ENCODE peak calls at places on chromosomes 3 and 15, in eight cellular contexts. G is left lung, W is astrocyte of the spinal cord, Q is left ventricle myocardium inferior, A is cardiac fibroblast, D is BJ, E is AG04450, R is fibroblast of lung. U is an unnamed sample.

GRCh38 chr3:171658801-171659200 is 151.5 kb downstream of the PLD1 start:
- DNase-seq in Q (no peak), E (no peak), D (no peak), W (no peak), G (no peak), R (peak), A (no peak), U (no peak)

GRCh38 chr3:191369081-191370010 is 39.0 kb upstream of the UTS2B start:
- DNase-seq in Q (no peak), R (no peak), G (no peak), A (peak), D (no peak), E (peak), W (no peak), U (peak)

GRCh38 chr15:97316362-97316761 is 644.1 kb upstream of the ARRDC4 start:
- DNase-seq in R (no peak), G (no peak), D (no peak), W (no peak), A (no peak), Q (no peak), E (no peak), U (no peak)

GRCh38 chr3:52065264-52065756 is 8.9 kb upstream of the DUSP7 start:
- DNase-seq in A (no peak), W (no peak), E (no peak), R (no peak), Q (peak), G (peak), D (no peak), U (no peak)

GRCh38 chr3:34362910-34363309 is 564.5 kb downstream of the PDCD6IP start:
- DNase-seq in R (no peak), Q (no peak), A (no peak), D (no peak), E (no peak), G (no peak), W (no peak), U (no peak)

GRCh38 chr3:124200336-124200901 is 208.5 kb upstream of the ROPN1 start:
- DNase-seq in E (no peak), A (no peak), Q (no peak), R (peak), G (no peak), W (peak), D (no peak), U (no peak)

GRCh38 chr15:48388017-48388936 is 57.0 kb downstream of the DUT start:
- DNase-seq in W (peak), Q (no peak), A (no peak), E (no peak), D (no peak), R (peak), G (no peak), U (peak)

GRCh38 chr15:95636107-95636506 is 694.4 kb upstream of the NR2F2 start:
- DNase-seq in E (no peak), Q (no peak), D (no peak), G (no peak), R (no peak), W (no peak), A (no peak), U (no peak)

GRCh38 chr3:157294444-157294843 is 134.5 kb upstream of the CCNL1 start:
- DNase-seq in E (no peak), A (no peak), Q (no peak), R (peak), W (no peak), D (no peak), G (no peak), U (peak)

GRCh38 chr3:16801698-16802097 is 83.1 kb upstream of the PLCL2 start:
- DNase-seq in W (no peak), A (peak), Q (no peak), R (peak), G (no peak), D (peak), E (no peak), U (no peak)

GRCh38 chr3:64392001-64392400 is 166.7 kb upstream of the PRICKLE2 start:
- DNase-seq in R (peak), E (no peak), G (no peak), D (no peak), A (no peak), Q (no peak), W (peak), U (no peak)

DNA sequence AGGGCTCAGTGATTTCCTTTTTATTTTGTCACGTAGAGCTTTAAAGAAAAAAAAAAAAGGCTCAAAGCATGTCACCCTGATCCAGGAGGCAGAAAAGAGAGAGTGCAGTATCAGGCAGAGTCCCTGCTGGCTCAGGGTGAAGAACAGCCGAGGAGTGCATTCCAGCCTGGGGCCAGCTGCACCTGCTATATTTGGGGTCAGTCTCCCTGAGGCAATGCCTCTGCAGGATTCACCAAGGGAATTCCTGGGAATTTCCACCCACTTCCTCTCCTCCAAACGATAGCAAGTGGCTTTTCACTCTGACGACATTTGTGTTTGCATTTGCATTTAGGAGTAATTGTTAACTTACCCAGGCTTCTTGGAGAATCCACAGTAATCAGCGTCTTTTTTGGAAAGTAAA is 202.9 kb upstream of the CTNNB1 start:
- DNase-seq in W (no peak), E (no peak), Q (no peak), G (no peak), R (no peak), D (no peak), A (no peak), U (no peak)
- H3K4me3 ChIP-seq in W (no peak), E (no peak), Q (no peak), G (no peak), R (no peak), D (no peak), A (no peak), U (no peak)

GRCh38 chr3:181728470-181728869 is 16.7 kb downstream of the SOX2 start:
- DNase-seq in R (no peak), Q (no peak), W (no peak), G (no peak), E (no peak), D (no peak), A (no peak), U (no peak)

GRCh38 chr3:181725830-181726229 is 14.1 kb downstream of the SOX2 start:
- DNase-seq in A (no peak), G (no peak), R (no peak), E (no peak), W (no peak), Q (no peak), D (no peak), U (no peak)

GRCh38 chr3:181727122-181728036 is 15.7 kb downstream of the SOX2 start:
- DNase-seq in D (no peak), Q (no peak), E (no peak), R (peak), A (no peak), W (peak), G (no peak), U (no peak)

GRCh38 chr3:181725033-181725775 is 13.5 kb downstream of the SOX2 start:
- DNase-seq in E (no peak), A (no peak), Q (no peak), G (no peak), W (no peak), D (no peak), R (no peak), U (no peak)

GRCh38 chr3:181726351-181727121 is 14.8 kb downstream of the SOX2 start:
- DNase-seq in R (peak), E (no peak), G (no peak), Q (no peak), D (no peak), A (no peak), W (peak), U (no peak)
- TF ChIP-seq CTCF in R (no peak), E (no peak), G (no peak), Q (no peak), D (no peak), A (no peak), W (peak), U (no peak)

GRCh38 chr3:44861412-44862220 is at the start of gene TMEM42:
- DNase-seq in W (peak), A (peak), G (peak), R (peak), Q (peak), E (peak), D (peak), U (peak)
- H3K4me3 ChIP-seq in W (peak), A (peak), G (peak), R (peak), Q (peak), E (peak), D (peak), U (peak)

DNA sequence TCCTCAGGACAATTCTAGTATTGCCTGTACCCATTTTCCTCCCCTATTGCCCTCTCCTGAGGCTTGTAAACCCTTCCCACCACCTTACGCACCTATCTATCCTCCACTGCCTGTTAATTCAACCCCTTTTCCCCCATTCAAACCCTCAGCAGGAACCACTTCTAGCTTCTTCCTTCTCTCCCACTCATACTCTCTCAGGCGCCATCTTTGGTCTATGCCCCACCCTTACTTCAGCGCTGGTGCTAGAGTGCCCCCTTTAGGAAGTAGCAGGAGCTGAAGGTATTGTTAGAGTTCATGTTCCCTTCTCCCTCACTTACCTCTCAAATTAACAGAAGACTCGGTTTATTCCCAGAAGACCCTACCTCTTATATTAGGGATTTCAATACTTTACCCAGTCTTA is 121.8 kb upstream of the NLGN1 start:
- DNase-seq in Q (no peak), G (no peak), D (no peak), E (no peak), A (no peak), R (no peak), W (no peak), U (no peak)
- TF ChIP-seq CTCF in Q (no peak), G (no peak), D (no peak), E (no peak), A (no peak), R (no peak), W (no peak), U (no peak)

GRCh38 chr3:148697311-148698189 is at the start of gene AGTR1:
- DNase-seq in A (peak), G (peak), Q (peak), E (no peak), D (no peak), W (peak), R (peak), U (peak)
- H3K4me3 ChIP-seq in A (peak), G (peak), Q (peak), E (peak), D (peak), W (peak), R (peak), U (peak)